ENCODE peak calls at places on chromosomes 11 and 22, in seven cellular contexts. D is gastrocnemius medialis, J is GM12891, E is esophagus squamous epithelium, F is esophagus muscularis mucosa, S is ovary, X is H54. I is an unnamed sample.

GRCh38 chr22:41504397-41504796 is 35.5 kb downstream of the ACO2 start:
- DNase-seq in J (no peak), E (no peak), D (peak), X (no peak), S (no peak), F (no peak), I (no peak)

GRCh38 chr11:111069076-111069475 is 176.4 kb upstream of the POU2AF2 start:
- DNase-seq in D (no peak), E (no peak), F (no peak), X (no peak), J (no peak), S (no peak), I (no peak)

GRCh38 chr11:83713701-83714100 is 427.5 kb upstream of the CCDC90B start:
- DNase-seq in D (peak), J (no peak), S (no peak), E (no peak), F (no peak), X (no peak), I (peak)

GRCh38 chr11:72824811-72825505 is 10.7 kb downstream of the ATG16L2 start:
- DNase-seq in X (no peak), F (no peak), E (no peak), D (no peak), J (no peak), S (no peak), I (no peak)

GRCh38 chr11:102085864-102086551 is 24.2 kb upstream of the YAP1 start:
- DNase-seq in F (no peak), J (no peak), D (no peak), S (no peak), E (no peak), X (no peak), I (no peak)

GRCh38 chr11:78465169-78465942 is 47.7 kb upstream of the GAB2 start:
- DNase-seq in S (no peak), E (no peak), F (no peak), J (peak), D (no peak), X (no peak), I (no peak)

GRCh38 chr11:70415642-70416395 is 17.5 kb downstream of the CTTN start:
- DNase-seq in F (no peak), J (no peak), X (no peak), S (no peak), E (no peak), D (no peak), I (no peak)

GRCh38 chr11:65810046-65810868 is 23.4 kb downstream of the OVOL1 start:
- DNase-seq in F (no peak), X (no peak), D (no peak), S (no peak), E (no peak), J (no peak), I (no peak)

GRCh38 chr11:120771551-120772060 is 252.3 kb upstream of the TBCEL start:
- DNase-seq in E (no peak), F (peak), X (no peak), S (no peak), J (no peak), D (no peak), I (no peak)

GRCh38 chr11:73957654-73958361 is 7.0 kb downstream of the DNAJB13 start:
- DNase-seq in X (no peak), E (no peak), S (no peak), F (no peak), J (no peak), D (no peak), I (no peak)

GRCh38 chr11:125454047-125454446 is 42.0 kb downstream of the FEZ1 start:
- DNase-seq in X (no peak), E (no peak), S (no peak), D (no peak), F (no peak), J (no peak), I (no peak)

GRCh38 chr22:25702046-25702445 is 39.9 kb upstream of the MYO18B start:
- DNase-seq in D (no peak), S (no peak), J (no peak), X (no peak), E (no peak), F (no peak), I (no peak)

GRCh38 chr11:65506770-65507485 is 8.1 kb downstream of the MALAT1 start:
- DNase-seq in X (no peak), S (peak), E (no peak), J (no peak), F (no peak), D (peak), I (no peak)

GRCh38 chr11:57741132-57742086 is at the start of gene SELENOH:
- DNase-seq in D (peak), F (peak), J (peak), E (peak), S (peak), X (peak), I (peak)

GRCh38 chr11:24760681-24761080 is 263.8 kb downstream of the LUZP2 start:
- DNase-seq in D (no peak), X (no peak), E (no peak), S (no peak), F (no peak), J (no peak), I (no peak)

GRCh38 chr11:118924591-118925585 is 838 bp downstream of the BCL9L start:
- DNase-seq in S (peak), D (peak), F (no peak), J (peak), X (no peak), E (no peak), I (peak)

GRCh38 chr11:35594680-35595079 is 23.6 kb upstream of the FJX1 start:
- DNase-seq in F (no peak), J (no peak), S (no peak), D (no peak), E (no peak), X (no peak), I (no peak)

GRCh38 chr22:22692707-22693530 is 48.5 kb downstream of the GGTLC2 start:
- DNase-seq in S (peak), X (no peak), F (no peak), D (no peak), J (peak), E (no peak), I (peak)

GRCh38 chr11:111413849-111414248 is 34.8 kb upstream of the POU2AF1 start:
- DNase-seq in D (no peak), S (no peak), J (no peak), E (no peak), X (no peak), F (no peak), I (no peak)

GRCh38 chr11:88544656-88545280 is 207.2 kb upstream of the CTSC start:
- DNase-seq in D (no peak), F (no peak), S (no peak), J (no peak), X (no peak), E (no peak), I (no peak)

DNA sequence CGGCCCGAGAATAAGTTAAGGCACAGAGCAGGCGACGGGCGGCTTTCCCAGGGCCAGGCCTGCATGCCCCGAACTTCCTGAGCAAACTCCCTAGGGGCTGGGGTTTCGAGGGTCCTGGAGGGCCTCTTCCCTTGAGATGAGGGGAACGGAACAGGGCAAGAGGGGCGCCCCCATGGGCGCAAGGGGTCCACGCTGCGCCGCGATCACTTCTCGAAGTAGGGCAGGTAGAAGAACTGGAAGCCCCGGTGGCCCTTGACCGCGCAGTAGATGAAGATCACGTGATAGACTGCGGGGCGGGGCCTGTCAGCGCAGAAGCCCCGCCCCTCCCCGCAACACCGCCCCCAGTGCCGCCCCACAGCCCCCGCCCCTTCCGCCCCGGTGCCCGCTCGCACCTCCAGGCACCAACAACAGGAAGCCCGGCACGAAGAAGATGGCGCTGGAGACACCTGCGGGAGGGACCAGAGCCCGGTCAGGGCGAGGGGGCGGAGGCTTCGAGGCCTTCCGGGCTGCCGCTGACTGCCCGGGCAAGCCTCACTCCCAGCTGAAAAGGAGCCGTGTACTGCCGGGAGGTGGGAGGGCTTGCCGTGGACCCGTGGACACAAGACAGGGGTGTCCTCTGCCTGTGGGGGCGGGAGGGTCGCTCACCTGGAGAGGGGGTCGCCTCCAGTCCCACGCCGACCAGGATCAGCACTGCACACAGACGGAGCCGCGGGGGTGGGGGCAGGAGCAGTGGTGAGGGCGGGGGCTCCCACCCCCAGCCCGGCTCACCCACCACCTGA is 4.5 kb downstream of the TMEM134 start:
- DNase-seq in F (peak), J (peak), E (peak), D (peak), S (peak), X (peak), I (peak)
- TF ChIP-seq POLR2A in F (no peak), J (peak), E (peak), D (peak), S (no peak), X (peak), I (peak)

GRCh38 chr22:48592066-48592345 is 1235.7 kb downstream of the BRD1 start:
- DNase-seq in F (no peak), X (no peak), S (no peak), D (no peak), J (no peak), E (no peak), I (no peak)

GRCh38 chr22:48592931-48593330 is 1234.7 kb downstream of the BRD1 start:
- DNase-seq in E (no peak), J (no peak), X (no peak), D (no peak), F (no peak), S (no peak), I (no peak)

GRCh38 chr22:48589901-48590300 is 1237.8 kb downstream of the BRD1 start:
- DNase-seq in J (no peak), D (no peak), F (no peak), X (no peak), S (no peak), E (no peak), I (no peak)

GRCh38 chr22:48592488-48592887 is 1235.2 kb downstream of the BRD1 start:
- DNase-seq in J (no peak), F (no peak), E (no peak), D (no peak), S (no peak), X (no peak), I (no peak)

DNA sequence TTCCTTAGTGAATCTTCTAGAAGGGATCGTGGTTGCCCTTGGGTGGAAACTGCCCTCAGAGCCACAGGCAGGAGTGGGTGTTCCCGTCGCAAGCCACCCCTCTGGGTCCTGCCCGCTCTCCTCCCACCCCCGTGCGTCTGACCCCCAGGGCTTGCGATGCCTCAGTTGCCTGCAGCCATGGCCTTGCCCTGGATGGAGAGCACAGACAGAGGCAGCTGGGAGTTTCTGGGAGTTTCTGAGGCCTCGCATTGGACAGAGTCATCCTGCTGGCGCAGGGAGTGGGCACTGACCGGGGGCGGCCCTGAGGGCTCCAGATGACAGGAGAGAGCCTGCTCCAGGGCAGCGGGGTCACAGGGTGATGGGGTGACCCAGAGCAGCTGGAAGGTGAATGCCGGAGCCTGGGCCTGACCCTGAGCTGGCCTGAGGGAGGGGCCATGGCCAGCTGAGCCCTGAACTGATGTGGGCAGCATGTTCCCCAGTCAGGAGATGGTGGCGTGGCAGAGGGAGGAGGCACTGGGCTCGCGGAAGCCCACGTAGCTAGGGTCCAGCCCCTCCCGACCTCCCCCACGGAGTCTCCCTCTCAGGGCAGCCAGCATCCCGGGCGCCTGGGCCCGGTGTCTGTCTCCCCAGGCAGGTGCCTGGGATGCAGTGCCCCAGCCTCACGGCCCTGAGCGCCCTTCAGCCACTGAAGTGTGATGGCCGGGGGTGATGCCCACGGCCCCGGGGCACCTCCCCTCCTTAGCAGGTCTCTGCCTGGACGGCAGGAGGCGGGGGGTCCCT is 1236.2 kb downstream of the BRD1 start:
- DNase-seq in E (no peak), J (no peak), F (no peak), X (no peak), S (no peak), D (no peak), I (no peak)
- TF ChIP-seq POLR2A in E (no peak), J (no peak), F (no peak), X (no peak), S (no peak), D (no peak), I (no peak)

GRCh38 chr22:38835888-38836301 is 7.9 kb downstream of the NPTXR start:
- DNase-seq in D (no peak), X (peak), F (no peak), E (no peak), J (no peak), S (no peak), I (no peak)

GRCh38 chr22:38832005-38832978 is 11.5 kb downstream of the NPTXR start:
- DNase-seq in S (no peak), J (no peak), F (no peak), E (no peak), X (no peak), D (no peak), I (no peak)

GRCh38 chr22:38834991-38835390 is 8.8 kb downstream of the NPTXR start:
- DNase-seq in F (no peak), X (no peak), E (no peak), S (no peak), J (no peak), D (no peak), I (peak)

GRCh38 chr22:38833061-38833460 is 10.8 kb downstream of the NPTXR start:
- DNase-seq in E (no peak), X (no peak), J (no peak), F (no peak), D (no peak), S (no peak), I (no peak)

DNA sequence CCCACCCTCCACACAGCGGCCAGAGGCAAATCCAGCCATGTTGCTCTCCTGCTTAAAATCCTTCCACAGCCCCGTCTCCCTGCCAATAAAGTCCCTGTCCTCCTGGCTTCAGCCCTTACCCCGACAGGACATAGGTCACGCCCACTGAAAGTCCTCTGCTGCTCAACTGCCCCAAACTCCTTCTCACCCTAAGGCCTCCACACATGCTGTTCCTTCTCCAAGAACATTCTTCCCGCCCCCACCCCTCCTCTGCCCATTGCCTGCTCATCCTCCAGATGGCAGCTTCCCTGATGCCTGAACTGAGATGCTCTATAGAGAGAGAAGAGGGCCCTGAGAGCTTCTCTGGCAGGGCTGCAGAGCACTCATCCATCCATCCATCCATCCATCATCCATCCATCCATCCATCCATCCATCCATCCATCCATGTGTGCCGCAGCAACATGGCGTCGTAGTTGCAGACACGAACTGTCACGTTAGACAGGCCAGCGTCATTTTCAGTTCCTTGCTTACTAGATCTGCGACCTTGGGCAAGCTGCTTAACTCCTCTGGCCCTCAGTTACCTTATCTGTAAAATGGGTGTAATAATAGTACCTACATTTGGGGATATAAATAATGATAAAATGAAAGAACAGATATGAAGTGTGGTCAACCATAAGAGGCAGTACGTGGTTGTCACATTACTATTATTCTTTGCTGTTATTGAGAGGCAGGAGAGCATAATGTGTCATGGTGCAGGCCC is 9.4 kb downstream of the NPTXR start:
- DNase-seq in J (no peak), D (no peak), X (no peak), E (no peak), F (no peak), S (no peak), I (no peak)
- TF ChIP-seq POLR2A in J (no peak), D (no peak), X (no peak), E (no peak), F (no peak), S (no peak), I (no peak)

GRCh38 chr11:81089242-81089641 is 1644.4 kb downstream of the FAM181B start:
- DNase-seq in F (no peak), D (no peak), S (no peak), E (no peak), J (no peak), X (no peak), I (no peak)

GRCh38 chr11:81098471-81098870 is 1635.2 kb downstream of the FAM181B start:
- DNase-seq in F (no peak), S (no peak), J (no peak), D (no peak), X (no peak), E (no peak), I (no peak)

GRCh38 chr11:81092517-81092916 is 1641.1 kb downstream of the FAM181B start:
- DNase-seq in X (no peak), E (no peak), D (no peak), J (no peak), F (no peak), S (no peak), I (no peak)
- TF ChIP-seq POLR2A in X (no peak), E (no peak), D (no peak), J (no peak), F (no peak), S (no peak), I (no peak)